ENCODE peak calls at places on chromosomes 2 and 18, in four cellular contexts. One of them, this sample, is unnamed.

GRCh38 chr2:225025917-225026571 is 16.2 kb downstream of the DOCK10 start:
- DNase-seq in H1: no peak
- DNase-seq in GM12891: no peak
- DNase-seq in K562: no peak
- DNase-seq in this sample: no peak

GRCh38 chr2:100038019-100038418 is 104.4 kb downstream of the AFF3 start:
- DNase-seq in H1: no peak
- DNase-seq in GM12891: no peak
- DNase-seq in K562: no peak
- DNase-seq in this sample: no peak

GRCh38 chr2:230434677-230435324 is 18.8 kb downstream of the SP100 start:
- DNase-seq in H1: no peak
- DNase-seq in GM12891: no peak
- DNase-seq in K562: no peak
- DNase-seq in this sample: no peak

GRCh38 chr18:31722369-31722957 is 38.1 kb upstream of the B4GALT6 start:
- DNase-seq in H1: peak
- DNase-seq in GM12891: peak
- DNase-seq in K562: peak
- DNase-seq in this sample: peak

GRCh38 chr2:96977631-96978195 is 8.7 kb downstream of the FAM178B start:
- DNase-seq in H1: no peak
- DNase-seq in GM12891: no peak
- DNase-seq in K562: no peak
- DNase-seq in this sample: no peak

GRCh38 chr2:216312441-216312840 is 59.8 kb downstream of the MARCHF4 start:
- DNase-seq in H1: no peak
- DNase-seq in GM12891: no peak
- DNase-seq in K562: no peak
- DNase-seq in this sample: no peak

GRCh38 chr18:46939337-46939963 is 22.0 kb downstream of the KATNAL2 start:
- DNase-seq in H1: no peak
- DNase-seq in GM12891: no peak
- DNase-seq in K562: no peak
- DNase-seq in this sample: no peak

GRCh38 chr2:35933031-35933430 is 422.5 kb upstream of the CRIM1 start:
- DNase-seq in H1: no peak
- DNase-seq in GM12891: no peak
- DNase-seq in K562: no peak
- DNase-seq in this sample: no peak

GRCh38 chr2:127560929-127561275 is 25.4 kb downstream of the MYO7B start:
- DNase-seq in H1: no peak
- DNase-seq in GM12891: no peak
- DNase-seq in K562: no peak
- DNase-seq in this sample: no peak

DNA sequence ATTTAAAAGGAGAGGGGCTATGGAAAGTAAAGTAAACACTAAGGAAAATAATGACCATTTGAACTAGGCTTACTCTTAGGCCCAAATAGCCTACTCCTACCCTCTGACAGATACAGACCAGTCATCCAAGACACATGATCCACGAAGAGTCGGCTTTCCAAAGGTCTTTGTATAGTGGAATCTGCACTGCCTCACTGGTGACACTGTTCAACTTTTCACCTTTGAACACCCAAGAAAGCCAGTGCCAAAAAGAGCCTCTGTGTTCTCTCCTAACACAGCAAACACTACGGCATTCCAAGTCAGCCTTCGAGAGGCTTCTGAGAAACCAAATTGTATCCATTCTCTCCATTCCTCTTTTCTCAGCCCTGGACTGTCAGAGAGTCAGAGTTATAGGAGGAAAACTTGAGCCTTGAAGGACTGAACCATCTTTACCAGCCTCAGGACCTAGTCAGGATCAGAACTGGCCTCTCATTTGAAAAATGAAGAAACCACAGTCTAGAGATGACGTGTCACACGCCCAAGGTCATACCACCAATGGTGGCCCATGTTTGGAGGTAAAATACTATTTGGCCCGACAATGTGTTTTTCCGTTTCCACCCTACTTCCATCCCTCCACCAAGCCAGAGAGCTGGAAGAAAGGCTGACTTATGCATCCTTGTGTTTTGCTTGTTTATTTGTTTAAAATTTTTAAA is 267.4 kb upstream of the ACVR2A start:
- DNase-seq in H1: no peak
- DNase-seq in GM12891: no peak
- DNase-seq in K562: no peak
- DNase-seq in this sample: no peak
- TF ChIP-seq POLR2AphosphoS5 in H1: no peak
- TF ChIP-seq POLR2AphosphoS5 in GM12891: no peak
- TF ChIP-seq POLR2AphosphoS5 in K562: no peak
- TF ChIP-seq POLR2AphosphoS5 in this sample: no peak

GRCh38 chr2:240560480-240561324 is 545 bp downstream of the DUSP28 start:
- DNase-seq in H1: peak
- DNase-seq in GM12891: peak
- DNase-seq in K562: peak
- DNase-seq in this sample: peak

GRCh38 chr2:240559271-240559670 is 886 bp upstream of the DUSP28 start:
- DNase-seq in H1: no peak
- DNase-seq in GM12891: no peak
- DNase-seq in K562: no peak
- DNase-seq in this sample: no peak

GRCh38 chr2:240561325-240561971 is 1.3 kb downstream of the DUSP28 start:
- DNase-seq in H1: no peak
- DNase-seq in GM12891: no peak
- DNase-seq in K562: no peak
- DNase-seq in this sample: no peak

GRCh38 chr2:240558229-240558885 is 569 bp upstream of the ANKMY1 start:
- DNase-seq in H1: no peak
- DNase-seq in GM12891: no peak
- DNase-seq in K562: no peak
- DNase-seq in this sample: no peak

GRCh38 chr2:240560084-240560479 is at the start of gene DUSP28:
- DNase-seq in H1: no peak
- DNase-seq in GM12891: peak
- DNase-seq in K562: peak
- DNase-seq in this sample: peak
- TF ChIP-seq POLR2A in H1: no peak
- TF ChIP-seq POLR2A in GM12891: peak
- TF ChIP-seq POLR2A in K562: peak
- TF ChIP-seq POLR2A in this sample: peak

GRCh38 chr2:108621087-108621559 is 86.9 kb downstream of the LIMS1 start:
- DNase-seq in H1: peak
- DNase-seq in GM12891: no peak
- DNase-seq in K562: peak
- DNase-seq in this sample: no peak
- TF ChIP-seq TAF1 in H1: no peak
- TF ChIP-seq TAF1 in GM12891: no peak
- TF ChIP-seq TAF1 in K562: no peak
- TF ChIP-seq TAF1 in this sample: no peak

GRCh38 chr2:165640232-165640923 is 153.7 kb downstream of the GALNT3 start:
- DNase-seq in H1: no peak
- DNase-seq in GM12891: no peak
- DNase-seq in K562: no peak
- DNase-seq in this sample: no peak
- TF ChIP-seq POLR2AphosphoS5 in H1: no peak
- TF ChIP-seq POLR2AphosphoS5 in GM12891: no peak
- TF ChIP-seq POLR2AphosphoS5 in K562: no peak
- TF ChIP-seq POLR2AphosphoS5 in this sample: no peak

GRCh38 chr2:156333274-156333950 is 891 bp upstream of the NR4A2 start:
- DNase-seq in H1: no peak
- DNase-seq in GM12891: no peak
- DNase-seq in K562: peak
- DNase-seq in this sample: no peak
- TF ChIP-seq POLR2A in H1: no peak
- TF ChIP-seq POLR2A in GM12891: no peak
- TF ChIP-seq POLR2A in K562: no peak
- TF ChIP-seq POLR2A in this sample: no peak

GRCh38 chr2:174681983-174682577 is 82.2 kb downstream of the CHRNA1 start:
- DNase-seq in H1: no peak
- DNase-seq in GM12891: peak
- DNase-seq in K562: no peak
- DNase-seq in this sample: peak

GRCh38 chr2:174681099-174681982 is 82.9 kb downstream of the CHRNA1 start:
- DNase-seq in H1: no peak
- DNase-seq in GM12891: no peak
- DNase-seq in K562: no peak
- DNase-seq in this sample: no peak

GRCh38 chr2:174680221-174680620 is 82.6 kb upstream of the WIPF1 start:
- DNase-seq in H1: no peak
- DNase-seq in GM12891: no peak
- DNase-seq in K562: no peak
- DNase-seq in this sample: no peak

GRCh38 chr2:174683392-174683759 is 80.9 kb downstream of the CHRNA1 start:
- DNase-seq in H1: no peak
- DNase-seq in GM12891: peak
- DNase-seq in K562: no peak
- DNase-seq in this sample: no peak

DNA sequence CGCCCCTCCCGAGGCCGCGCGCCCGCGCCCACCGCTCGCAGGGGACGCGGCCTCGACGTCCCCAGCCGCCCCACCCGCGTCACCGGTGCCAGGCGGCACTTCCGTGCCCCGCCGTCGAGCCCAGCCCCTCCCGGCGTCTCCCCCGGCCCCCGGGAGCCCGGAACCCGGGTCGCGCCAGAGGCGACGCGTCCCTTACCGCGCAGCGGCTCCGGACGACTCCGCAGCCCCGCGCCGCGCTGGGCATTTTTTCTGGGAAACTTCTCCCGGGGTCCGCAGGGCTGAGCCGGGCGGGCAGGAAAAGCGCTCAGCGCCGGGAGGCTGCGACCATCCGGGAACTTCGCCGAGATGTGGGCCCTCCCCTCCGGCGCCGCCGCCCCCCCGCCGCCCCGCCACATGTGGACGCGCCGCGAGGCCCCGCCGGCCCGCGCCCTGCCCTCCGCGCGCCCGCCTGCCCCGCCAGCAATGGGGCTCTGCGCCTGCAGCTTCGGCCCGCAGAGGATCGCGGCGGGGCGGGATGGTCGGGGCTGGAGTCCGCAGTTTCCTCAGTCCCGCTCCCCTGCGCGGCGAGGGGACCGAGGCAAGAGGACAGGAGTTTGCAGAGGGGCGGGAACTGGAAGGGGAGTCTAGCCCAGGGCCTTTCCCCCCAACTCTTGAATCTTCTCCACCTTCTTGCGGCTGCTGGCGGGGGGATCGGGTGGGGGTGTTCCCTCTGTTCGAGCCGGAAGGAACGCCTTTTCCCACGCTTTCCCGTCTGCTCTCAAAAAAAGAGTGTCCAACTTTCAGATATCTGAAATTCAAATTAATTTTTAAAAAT is 81.5 kb downstream of the CHRNA1 start:
- DNase-seq in H1: no peak
- DNase-seq in GM12891: peak
- DNase-seq in K562: no peak
- DNase-seq in this sample: peak
- TF ChIP-seq TAF1 in H1: no peak
- TF ChIP-seq TAF1 in GM12891: no peak
- TF ChIP-seq TAF1 in K562: no peak
- TF ChIP-seq TAF1 in this sample: no peak

DNA sequence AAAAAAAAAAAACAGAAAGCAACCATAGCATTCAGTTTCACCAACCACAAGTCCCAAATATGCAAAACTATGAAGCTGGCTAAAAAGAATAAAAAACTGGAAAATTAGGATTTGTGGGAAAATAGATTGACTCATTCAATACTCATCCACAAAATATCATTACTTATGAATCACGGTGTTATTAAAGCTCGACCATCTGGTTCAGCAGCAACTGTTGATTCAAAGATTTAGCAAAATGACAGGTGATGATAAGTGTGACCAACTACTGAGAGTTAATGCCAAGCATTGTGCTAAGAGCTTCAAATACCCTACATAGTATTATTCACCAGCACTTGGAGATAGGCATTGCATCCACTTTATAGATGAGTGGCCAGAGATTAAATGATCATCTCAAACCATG is 26.2 kb upstream of the XDH start:
- DNase-seq in H1: no peak
- DNase-seq in GM12891: no peak
- DNase-seq in K562: no peak
- DNase-seq in this sample: no peak
- TF ChIP-seq POLR2AphosphoS5 in H1: no peak
- TF ChIP-seq POLR2AphosphoS5 in GM12891: no peak
- TF ChIP-seq POLR2AphosphoS5 in K562: no peak
- TF ChIP-seq POLR2AphosphoS5 in this sample: no peak

DNA sequence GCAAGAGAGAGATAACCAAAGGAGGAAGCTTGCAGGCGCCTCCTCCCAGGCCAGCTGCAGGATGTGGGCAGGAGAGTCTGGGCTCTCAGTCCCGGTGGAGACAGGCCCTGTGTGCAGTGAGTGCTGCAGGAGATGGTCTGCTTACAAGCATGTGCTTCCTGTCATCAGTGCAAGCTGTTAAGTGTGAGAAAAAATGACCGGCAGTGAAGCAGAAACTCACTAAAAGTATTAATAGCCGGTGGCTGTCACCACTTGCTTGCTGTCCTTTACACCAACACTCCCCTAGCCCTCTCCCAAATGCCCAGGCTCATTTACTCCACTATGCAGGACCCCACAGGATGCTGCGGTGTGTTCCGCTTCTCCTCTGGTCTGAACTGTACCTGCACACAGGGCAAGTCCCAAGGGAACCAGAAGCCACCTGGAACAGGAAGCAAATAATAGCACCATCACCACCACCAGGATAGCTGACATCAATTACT is 435.6 kb upstream of the HS6ST1 start:
- DNase-seq in H1: no peak
- DNase-seq in GM12891: peak
- DNase-seq in K562: no peak
- DNase-seq in this sample: peak
- TF ChIP-seq POLR2A in H1: no peak
- TF ChIP-seq POLR2A in GM12891: no peak
- TF ChIP-seq POLR2A in K562: no peak
- TF ChIP-seq POLR2A in this sample: no peak

This sample was measured in GM12892.